ENCODE peak calls at places on chromosome 12, in six cellular contexts. One of them, this sample, is unnamed.
A peak's percentile ranks its signal among the peaks of the same experiment; 100 is the strongest.

GRCh38 chr12:102567031-102567985 is 86.9 kb upstream of the IGF1 start:
- DNase-seq in A549: peak; percentile 83
- DNase-seq in endothelial cell of umbilical vein: no peak
- DNase-seq in K562: no peak
- DNase-seq in HepG2: no peak
- DNase-seq in GM12878: no peak
- DNase-seq in this sample: no peak

GRCh38 chr12:8527250-8528130 is 13.2 kb downstream of the CLEC4E start:
- DNase-seq in A549: no peak
- DNase-seq in endothelial cell of umbilical vein: no peak
- DNase-seq in K562: no peak
- DNase-seq in HepG2: no peak
- DNase-seq in GM12878: no peak
- DNase-seq in this sample: no peak

GRCh38 chr12:85279449-85280137 is 427 bp upstream of the ALX1 start:
- DNase-seq in A549: no peak
- DNase-seq in endothelial cell of umbilical vein: peak; percentile 57
- DNase-seq in K562: no peak
- DNase-seq in HepG2: no peak
- DNase-seq in GM12878: no peak
- DNase-seq in this sample: no peak

GRCh38 chr12:87807127-87807526 is 222.1 kb downstream of the C12orf50 start:
- DNase-seq in A549: no peak
- DNase-seq in endothelial cell of umbilical vein: no peak
- DNase-seq in K562: no peak
- DNase-seq in HepG2: no peak
- DNase-seq in GM12878: no peak
- DNase-seq in this sample: no peak

GRCh38 chr12:20268121-20268732 is 100.1 kb upstream of the PDE3A start:
- DNase-seq in A549: peak; percentile 55
- DNase-seq in endothelial cell of umbilical vein: no peak
- DNase-seq in K562: no peak
- DNase-seq in HepG2: no peak
- DNase-seq in GM12878: no peak
- DNase-seq in this sample: peak; percentile 37

GRCh38 chr12:19130224-19131019 is 889 bp downstream of the PLEKHA5 start:
- DNase-seq in A549: peak; percentile 19
- DNase-seq in endothelial cell of umbilical vein: peak; percentile 44
- DNase-seq in K562: peak; percentile 52
- DNase-seq in HepG2: no peak
- DNase-seq in GM12878: no peak
- DNase-seq in this sample: peak; percentile 62

GRCh38 chr12:80056232-80056631 is 43.1 kb upstream of the OTOGL start:
- DNase-seq in A549: no peak
- DNase-seq in endothelial cell of umbilical vein: peak; percentile 75
- DNase-seq in K562: no peak
- DNase-seq in HepG2: no peak
- DNase-seq in GM12878: no peak
- DNase-seq in this sample: no peak

GRCh38 chr12:101127521-101128219 is 82.4 kb downstream of the SLC5A8 start:
- DNase-seq in A549: no peak
- DNase-seq in endothelial cell of umbilical vein: no peak
- DNase-seq in K562: no peak
- DNase-seq in HepG2: no peak
- DNase-seq in GM12878: no peak
- DNase-seq in this sample: no peak

GRCh38 chr12:120892265-120892664 is 11.9 kb downstream of the SPPL3 start:
- DNase-seq in A549: no peak
- DNase-seq in endothelial cell of umbilical vein: peak; percentile 33
- DNase-seq in K562: peak; percentile 58
- DNase-seq in HepG2: no peak
- DNase-seq in GM12878: no peak
- DNase-seq in this sample: peak; percentile 76

GRCh38 chr12:28294300-28294699 is 104.0 kb downstream of the CCDC91 start:
- DNase-seq in A549: no peak
- DNase-seq in endothelial cell of umbilical vein: no peak
- DNase-seq in K562: no peak
- DNase-seq in HepG2: no peak
- DNase-seq in GM12878: peak; percentile 8
- DNase-seq in this sample: peak; percentile 71

GRCh38 chr12:69546693-69547438 is 38.4 kb upstream of the CCT2 start:
- DNase-seq in A549: no peak
- DNase-seq in endothelial cell of umbilical vein: no peak
- DNase-seq in K562: no peak
- DNase-seq in HepG2: no peak
- DNase-seq in GM12878: peak; percentile 19
- DNase-seq in this sample: no peak

GRCh38 chr12:25130741-25131188 is 64.2 kb downstream of the DNAI7 start:
- DNase-seq in A549: peak; percentile 44
- DNase-seq in endothelial cell of umbilical vein: peak; percentile 49
- DNase-seq in K562: peak; percentile 17
- DNase-seq in HepG2: peak; percentile 31
- DNase-seq in GM12878: no peak
- DNase-seq in this sample: peak; percentile 67

GRCh38 chr12:94769040-94769420 is 118.7 kb upstream of the TMCC3 start:
- DNase-seq in A549: no peak
- DNase-seq in endothelial cell of umbilical vein: peak; percentile 52
- DNase-seq in K562: no peak
- DNase-seq in HepG2: no peak
- DNase-seq in GM12878: peak; percentile 53
- DNase-seq in this sample: peak; percentile 93

GRCh38 chr12:58066296-58066695 is 124.9 kb downstream of the ATP23 start:
- DNase-seq in A549: no peak
- DNase-seq in endothelial cell of umbilical vein: no peak
- DNase-seq in K562: no peak
- DNase-seq in HepG2: no peak
- DNase-seq in GM12878: no peak
- DNase-seq in this sample: no peak

GRCh38 chr12:98397323-98398105 is 117.9 kb upstream of the TMPO start:
- DNase-seq in A549: peak; percentile 89
- DNase-seq in endothelial cell of umbilical vein: peak; percentile 84
- DNase-seq in K562: peak; percentile 76
- DNase-seq in HepG2: peak; percentile 68
- DNase-seq in GM12878: peak; percentile 53
- DNase-seq in this sample: peak; percentile 86

GRCh38 chr12:26156996-26157395 is 32.2 kb upstream of the BHLHE41 start:
- DNase-seq in A549: no peak
- DNase-seq in endothelial cell of umbilical vein: no peak
- DNase-seq in K562: no peak
- DNase-seq in HepG2: no peak
- DNase-seq in GM12878: no peak
- DNase-seq in this sample: no peak

GRCh38 chr12:56127485-56127887 is 581 bp upstream of the ESYT1 start:
- DNase-seq in A549: no peak
- DNase-seq in endothelial cell of umbilical vein: no peak
- DNase-seq in K562: no peak
- DNase-seq in HepG2: no peak
- DNase-seq in GM12878: no peak
- DNase-seq in this sample: no peak

GRCh38 chr12:124152733-124153132 is 142.2 kb upstream of the RFLNA start:
- DNase-seq in A549: no peak
- DNase-seq in endothelial cell of umbilical vein: no peak
- DNase-seq in K562: no peak
- DNase-seq in HepG2: no peak
- DNase-seq in GM12878: no peak
- DNase-seq in this sample: no peak

GRCh38 chr12:120047072-120047471 is 58.0 kb downstream of the BICDL1 start:
- DNase-seq in A549: no peak
- DNase-seq in endothelial cell of umbilical vein: no peak
- DNase-seq in K562: no peak
- DNase-seq in HepG2: peak; percentile 32
- DNase-seq in GM12878: no peak
- DNase-seq in this sample: no peak

GRCh38 chr12:34406228-34406995 is 384.1 kb downstream of the ALG10 start:
- DNase-seq in A549: no peak
- DNase-seq in endothelial cell of umbilical vein: no peak
- DNase-seq in K562: no peak
- DNase-seq in HepG2: no peak
- DNase-seq in GM12878: no peak
- DNase-seq in this sample: no peak

GRCh38 chr12:54160050-54160449 is 28.7 kb downstream of the SMUG1 start:
- DNase-seq in A549: no peak
- DNase-seq in endothelial cell of umbilical vein: no peak
- DNase-seq in K562: no peak
- DNase-seq in HepG2: no peak
- DNase-seq in GM12878: no peak
- DNase-seq in this sample: no peak

GRCh38 chr12:2862876-2863275 is 6.0 kb upstream of the TEX52 start:
- DNase-seq in A549: no peak
- DNase-seq in endothelial cell of umbilical vein: no peak
- DNase-seq in K562: no peak
- DNase-seq in HepG2: no peak
- DNase-seq in GM12878: no peak
- DNase-seq in this sample: no peak

GRCh38 chr12:94042321-94042720 is 106.1 kb upstream of the PLXNC1 start:
- DNase-seq in A549: no peak
- DNase-seq in endothelial cell of umbilical vein: no peak
- DNase-seq in K562: no peak
- DNase-seq in HepG2: no peak
- DNase-seq in GM12878: no peak
- DNase-seq in this sample: no peak

GRCh38 chr12:64066052-64066451 is 156.0 kb downstream of the KICS2 start:
- DNase-seq in A549: no peak
- DNase-seq in endothelial cell of umbilical vein: no peak
- DNase-seq in K562: no peak
- DNase-seq in HepG2: peak; percentile 4
- DNase-seq in GM12878: no peak
- DNase-seq in this sample: no peak

GRCh38 chr12:92185052-92185451 is 39.4 kb upstream of the BTG1 start:
- DNase-seq in A549: no peak
- DNase-seq in endothelial cell of umbilical vein: no peak
- DNase-seq in K562: no peak
- DNase-seq in HepG2: no peak
- DNase-seq in GM12878: peak; percentile 80
- DNase-seq in this sample: peak; percentile 19

DNA sequence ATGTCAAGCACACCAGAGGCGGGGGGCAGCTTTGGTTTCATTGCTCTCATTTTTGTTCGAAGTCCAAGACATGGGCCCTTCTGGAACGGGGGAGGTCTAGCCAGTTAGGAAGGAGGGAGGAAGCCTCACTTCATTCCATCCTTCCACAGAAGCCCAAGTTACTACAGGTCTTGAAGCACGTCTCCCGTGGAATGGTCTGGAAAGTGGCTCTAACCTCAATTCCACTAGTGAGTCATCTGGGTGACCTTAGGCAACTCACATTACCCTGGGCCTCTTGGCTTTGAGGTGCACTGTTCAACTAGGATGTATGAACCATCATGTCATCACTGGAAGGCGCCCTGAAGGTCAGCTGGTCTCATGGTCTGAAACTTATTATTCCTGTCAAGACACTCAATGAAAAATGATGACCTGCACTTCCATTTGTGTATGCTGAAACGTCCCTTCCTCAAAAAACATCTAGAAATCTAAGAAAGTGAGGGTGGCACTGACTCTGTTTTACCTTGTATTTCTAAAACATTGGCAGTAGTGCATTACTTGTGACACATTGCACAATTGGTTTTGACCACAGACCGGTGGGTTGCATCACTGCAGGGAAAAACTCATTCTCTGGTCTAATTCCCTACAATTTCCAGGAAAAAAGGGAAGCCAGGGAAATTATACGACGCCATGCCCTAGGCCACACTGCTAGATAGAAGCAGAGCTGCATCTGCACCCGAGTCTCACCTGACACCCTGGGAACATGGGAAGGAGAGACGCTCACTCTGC is 156.5 kb downstream of the NTF3 start:
- DNase-seq in A549: no peak
- DNase-seq in endothelial cell of umbilical vein: no peak
- DNase-seq in K562: no peak
- DNase-seq in HepG2: no peak
- DNase-seq in GM12878: no peak
- DNase-seq in this sample: peak; percentile 1
- TF ChIP-seq MAX in A549: no peak
- TF ChIP-seq MAX in endothelial cell of umbilical vein: no peak
- TF ChIP-seq MAX in K562: no peak
- TF ChIP-seq MAX in HepG2: no peak
- TF ChIP-seq MAX in GM12878: no peak
- TF ChIP-seq MAX in this sample: no peak

GRCh38 chr12:127929172-127929571 is 337.8 kb upstream of the TMEM132C start:
- DNase-seq in A549: no peak
- DNase-seq in endothelial cell of umbilical vein: no peak
- DNase-seq in K562: no peak
- DNase-seq in HepG2: no peak
- DNase-seq in GM12878: no peak
- DNase-seq in this sample: no peak
- H3K4me3 ChIP-seq in A549: no peak overlapping the region
- H3K4me3 ChIP-seq in endothelial cell of umbilical vein: no peak overlapping the region
- H3K4me3 ChIP-seq in K562: no peak overlapping the region
- H3K4me3 ChIP-seq in HepG2: no peak overlapping the region
- H3K4me3 ChIP-seq in GM12878: no peak overlapping the region
- H3K4me3 ChIP-seq in this sample: no peak overlapping the region

DNA sequence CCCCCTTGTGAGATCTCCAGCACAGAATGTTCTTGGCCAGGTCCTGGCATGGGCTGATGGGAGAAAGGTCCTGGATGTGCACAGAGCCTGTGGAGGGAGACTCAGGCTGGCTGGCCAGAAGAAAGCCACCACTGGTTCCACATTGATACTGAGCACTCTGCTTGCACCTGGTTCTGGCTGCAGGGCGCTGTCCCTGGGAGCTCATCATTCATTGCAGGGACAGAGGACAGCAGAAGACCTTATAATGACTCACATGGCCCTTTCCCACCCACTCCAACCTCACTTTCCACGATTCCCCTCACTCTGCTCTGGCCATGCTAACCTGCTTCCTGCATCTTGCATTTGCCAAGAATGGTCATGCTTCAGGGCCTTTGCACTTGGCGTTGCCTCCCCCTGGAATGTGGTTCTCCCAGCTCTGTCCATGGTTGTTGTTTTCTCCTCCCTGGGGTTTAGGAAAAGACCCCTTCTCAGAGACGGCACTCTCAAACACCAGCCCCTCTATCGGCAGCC is 10.3 kb downstream of the KRT7 start:
- DNase-seq in A549: peak; percentile 61
- DNase-seq in endothelial cell of umbilical vein: peak; percentile 40
- DNase-seq in K562: no peak
- DNase-seq in HepG2: no peak
- DNase-seq in GM12878: no peak
- DNase-seq in this sample: no peak
- TF ChIP-seq MYC in A549: no peak
- TF ChIP-seq MYC in endothelial cell of umbilical vein: no peak
- TF ChIP-seq MYC in K562: no peak
- TF ChIP-seq MYC in HepG2: no peak
- TF ChIP-seq MYC in GM12878: no peak
- TF ChIP-seq MYC in this sample: no peak

GRCh38 chr12:38691164-38691563 is 214.2 kb downstream of the CPNE8 start:
- DNase-seq in A549: no peak
- DNase-seq in endothelial cell of umbilical vein: no peak
- DNase-seq in K562: no peak
- DNase-seq in HepG2: no peak
- DNase-seq in GM12878: no peak
- DNase-seq in this sample: no peak
- TF ChIP-seq MAX in A549: no peak
- TF ChIP-seq MAX in endothelial cell of umbilical vein: no peak
- TF ChIP-seq MAX in K562: no peak
- TF ChIP-seq MAX in HepG2: no peak
- TF ChIP-seq MAX in GM12878: no peak
- TF ChIP-seq MAX in this sample: no peak

This sample was measured in NB4.